ENCODE peak calls at places on chromosomes 3 and 15, in five cellular contexts. D, X, E, H and P are unnamed samples.

GRCh38 chr3:114178770-114179368 is at the start of gene DRD3:
- DNase-seq in D (peak), X (no peak), E (peak), H (peak), P (no peak)

GRCh38 chr3:11818033-11818432 is 28.7 kb downstream of the TAMM41 start:
- DNase-seq in D (no peak), X (no peak), E (no peak), H (no peak), P (no peak)

GRCh38 chr15:32908135-32908801 is 190.5 kb downstream of the GREM1 start:
- DNase-seq in D (no peak), X (no peak), E (no peak), H (no peak), P (no peak)

GRCh38 chr3:20022954-20023644 is 11.0 kb upstream of the PP2D1 start:
- DNase-seq in D (peak), X (no peak), E (no peak), H (no peak), P (no peak)

GRCh38 chr3:123054422-123054821 is 12.4 kb upstream of the PDIA5 start:
- DNase-seq in D (no peak), X (no peak), E (no peak), H (no peak), P (no peak)

GRCh38 chr3:129658156-129658843 is 51.8 kb upstream of the PLXND1 start:
- DNase-seq in D (peak), X (no peak), E (no peak), H (no peak), P (no peak)

GRCh38 chr15:92634641-92635272 is 20.8 kb downstream of the FAM174B start:
- DNase-seq in D (no peak), X (no peak), E (no peak), H (no peak), P (no peak)

GRCh38 chr15:68428431-68428940 is 3.5 kb downstream of the ITGA11 start:
- DNase-seq in D (no peak), X (no peak), E (no peak), H (no peak), P (no peak)

GRCh38 chr15:45795487-45796069 is 160.7 kb downstream of the SQOR start:
- DNase-seq in D (peak), X (no peak), E (peak), H (peak), P (no peak)

GRCh38 chr3:146449584-146449983 is 19.8 kb downstream of the PLSCR2 start:
- DNase-seq in D (no peak), X (no peak), E (no peak), H (no peak), P (no peak)

GRCh38 chr3:157618075-157618760 is 115.0 kb upstream of the VEPH1 start:
- DNase-seq in D (peak), X (no peak), E (peak), H (peak), P (no peak)

GRCh38 chr3:53708001-53708621 is 138.1 kb downstream of the CHDH start:
- DNase-seq in D (no peak), X (no peak), E (no peak), H (no peak), P (no peak)

GRCh38 chr15:85667491-85668424 is 127.0 kb downstream of the KLHL25 start:
- DNase-seq in D (no peak), X (no peak), E (peak), H (peak), P (no peak)

GRCh38 chr3:128619146-128619890 is 31.3 kb downstream of the RPN1 start:
- DNase-seq in D (no peak), X (no peak), E (peak), H (peak), P (no peak)

GRCh38 chr3:50237133-50237651 is 1.2 kb downstream of the GNAI2 start:
- DNase-seq in D (peak), X (no peak), E (peak), H (peak), P (no peak)

GRCh38 chr15:89007989-89008388 is 80.3 kb upstream of the ABHD2 start:
- DNase-seq in D (no peak), X (no peak), E (no peak), H (no peak), P (no peak)

GRCh38 chr3:53238051-53238850 is 17.6 kb downstream of the TKT start:
- DNase-seq in D (no peak), X (no peak), E (no peak), H (peak), P (no peak)

GRCh38 chr3:148379763-148380162 is 317.9 kb upstream of the AGTR1 start:
- DNase-seq in D (no peak), X (no peak), E (no peak), H (peak), P (no peak)

GRCh38 chr3:11238057-11238456 is 34.1 kb upstream of the ATG7 start:
- DNase-seq in D (no peak), X (no peak), E (peak), H (peak), P (no peak)

GRCh38 chr3:125443923-125444322 is 68.8 kb upstream of the ZNF148 start:
- DNase-seq in D (no peak), X (no peak), E (no peak), H (peak), P (no peak)

GRCh38 chr15:58159827-58160386 is 21.7 kb downstream of the AQP9 start:
- DNase-seq in D (no peak), X (no peak), E (no peak), H (no peak), P (no peak)

GRCh38 chr3:43192028-43192427 is 86.1 kb upstream of the POMGNT2 start:
- DNase-seq in D (no peak), X (no peak), E (no peak), H (no peak), P (no peak)

GRCh38 chr3:31105011-31105410 is 210.6 kb upstream of the GADL1 start:
- DNase-seq in D (no peak), X (no peak), E (no peak), H (no peak), P (no peak)

GRCh38 chr15:101578443-101578894 is 73.7 kb downstream of the TM2D3 start:
- DNase-seq in D (peak), X (peak), E (peak), H (peak), P (no peak)

GRCh38 chr15:36882487-36883108 is 217.8 kb downstream of the MEIS2 start:
- DNase-seq in D (no peak), X (peak), E (no peak), H (no peak), P (no peak)

GRCh38 chr15:36885709-36886108 is 214.6 kb downstream of the MEIS2 start:
- DNase-seq in D (no peak), X (no peak), E (no peak), H (no peak), P (no peak)

GRCh38 chr15:36884404-36885335 is 215.7 kb downstream of the MEIS2 start:
- DNase-seq in D (no peak), X (no peak), E (no peak), H (no peak), P (no peak)

GRCh38 chr15:36886135-36887011 is 214.0 kb downstream of the MEIS2 start:
- DNase-seq in D (no peak), X (no peak), E (no peak), H (no peak), P (no peak)

GRCh38 chr15:36883705-36884355 is 216.5 kb downstream of the MEIS2 start:
- DNase-seq in D (peak), X (peak), E (peak), H (peak), P (peak)
- TF ChIP-seq CTCF in D (peak), X (peak), E (peak), H (peak), P (peak)

DNA sequence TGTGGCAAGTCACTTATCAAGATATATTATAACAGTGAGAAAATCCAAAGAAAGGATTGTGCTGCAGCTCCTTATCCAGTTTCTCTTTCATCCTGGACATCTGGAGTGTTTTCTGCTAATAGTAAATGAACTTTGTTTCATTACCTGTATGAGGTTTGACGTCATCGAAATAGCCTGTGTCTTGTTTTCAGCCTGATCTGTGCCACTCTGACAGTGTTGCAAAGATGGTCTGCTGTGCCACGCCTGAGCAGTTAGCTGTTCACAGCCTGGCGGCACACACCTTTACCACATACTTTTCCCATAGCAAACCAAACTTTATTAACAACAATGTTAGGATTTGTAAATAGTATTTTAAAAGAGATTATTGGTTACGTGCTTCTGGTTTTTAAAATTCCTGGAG is 34.0 kb downstream of the YEATS2 start:
- DNase-seq in D (no peak), X (no peak), E (no peak), H (no peak), P (no peak)
- TF ChIP-seq CTCF in D (no peak), X (no peak), E (no peak), H (no peak), P (no peak)

DNA sequence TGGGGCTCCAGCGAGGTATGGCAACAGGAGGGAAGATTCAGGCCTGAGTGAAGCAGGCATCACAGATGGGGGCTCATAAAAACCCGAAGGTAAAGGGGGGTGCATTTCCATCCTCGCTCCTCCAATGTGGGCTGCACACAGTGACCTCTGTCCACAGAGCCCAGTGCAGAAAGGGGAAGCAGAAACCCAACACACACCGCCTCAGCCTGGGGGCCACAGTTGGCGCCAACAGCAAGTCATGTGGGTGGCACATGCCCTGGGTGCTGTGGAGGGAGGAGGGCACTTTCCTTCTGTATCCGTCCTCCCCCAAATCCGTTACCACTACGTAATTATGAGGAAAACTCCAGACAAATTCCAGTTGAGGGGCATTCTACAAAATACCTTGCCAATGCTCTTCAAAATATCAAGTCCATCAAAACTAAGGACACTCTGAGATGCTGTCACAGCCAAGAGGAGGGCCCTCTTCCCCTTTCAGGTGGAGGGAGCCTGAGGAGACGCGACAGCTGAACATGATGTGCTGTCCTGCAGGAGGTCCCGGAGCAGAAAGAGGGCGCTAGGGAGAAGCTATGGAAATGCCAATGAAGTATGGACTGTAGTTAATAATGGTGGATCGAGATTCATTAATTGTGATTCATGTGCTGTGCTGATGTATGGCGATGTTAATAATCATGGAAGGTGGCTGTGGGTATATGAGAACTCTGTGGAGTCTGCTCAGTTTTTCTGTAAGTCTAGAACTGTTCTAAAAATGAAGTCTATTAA is 16.4 kb downstream of the APBA2 start:
- DNase-seq in D (peak), X (no peak), E (no peak), H (no peak), P (no peak)
- TF ChIP-seq CTCF in D (peak), X (no peak), E (no peak), H (no peak), P (no peak)

GRCh38 chr15:64010719-64011118 is 35.6 kb downstream of the DAPK2 start:
- DNase-seq in D (peak), X (peak), E (peak), H (peak), P (no peak)
- TF ChIP-seq CTCF in D (peak), X (no peak), E (no peak), H (no peak), P (no peak)

GRCh38 chr3:138328341-138328740 is 1.3 kb downstream of the NME9 start:
- DNase-seq in D (peak), X (no peak), E (no peak), H (peak), P (no peak)
- TF ChIP-seq CTCF in D (peak), X (no peak), E (no peak), H (peak), P (no peak)